ENCODE peak calls at places on chromosomes 11 and 22, in ten cellular contexts. W is tibial nerve, E is thyroid gland, S is adrenal gland, P is IMR-90, D is transverse colon, T is A549, Z is prostate gland, K is ovary, M is body of pancreas. V is an unnamed sample.

GRCh38 chr11:124194696-124195418 is 11.7 kb downstream of the OR10D3 start:
- DNase-seq in Z (no peak), W (no peak), M (peak), S (peak), K (no peak), P (peak), E (peak), T (peak), D (peak), V (no peak)

GRCh38 chr11:95231881-95232605 is 1.0 kb upstream of the SESN3 start:
- DNase-seq in W (peak), D (peak), M (peak), P (no peak), S (peak), Z (peak), K (peak), T (no peak), E (peak), V (peak)

GRCh38 chr22:16603448-16603768 is 10.8 kb upstream of the CCT8L2 start:
- DNase-seq in Z (no peak), D (no peak), S (no peak), W (no peak), P (no peak), M (no peak), T (no peak), K (no peak), E (no peak), V (no peak)

GRCh38 chr11:75264356-75264755 is 23.8 kb downstream of the TPBGL start:
- DNase-seq in P (no peak), S (no peak), D (peak), T (no peak), E (no peak), Z (no peak), K (no peak), W (no peak), M (no peak), V (peak)

GRCh38 chr22:17103351-17103750 is 17.8 kb downstream of the TMEM121B start:
- DNase-seq in Z (no peak), S (no peak), E (no peak), W (no peak), T (no peak), P (no peak), D (no peak), K (no peak), M (no peak), V (peak)

GRCh38 chr22:17871726-17872458 is 97.6 kb upstream of the BID start:
- DNase-seq in E (no peak), K (no peak), S (no peak), M (no peak), Z (no peak), W (no peak), D (no peak), P (no peak), T (no peak), V (peak)

GRCh38 chr11:124900464-124900863 is 2.8 kb upstream of the ROBO4 start:
- DNase-seq in M (no peak), E (peak), K (peak), W (no peak), S (no peak), Z (no peak), D (no peak), P (peak), T (peak), V (no peak)

GRCh38 chr11:127451852-127452251 is 451.3 kb upstream of the KIRREL3 start:
- DNase-seq in P (no peak), Z (no peak), D (no peak), K (peak), W (no peak), T (no peak), M (no peak), E (no peak), S (no peak), V (no peak)

GRCh38 chr11:125423247-125423849 is 72.7 kb downstream of the FEZ1 start:
- DNase-seq in P (no peak), S (no peak), K (no peak), Z (no peak), E (no peak), M (no peak), W (no peak), D (no peak), T (no peak), V (peak)

GRCh38 chr11:15841898-15842297 is 514.4 kb downstream of the SOX6 start:
- DNase-seq in Z (no peak), M (no peak), S (no peak), T (no peak), W (no peak), D (peak), K (no peak), E (peak), P (no peak), V (no peak)

GRCh38 chr11:82315093-82315492 is 418.6 kb downstream of the FAM181B start:
- DNase-seq in P (no peak), E (no peak), S (peak), Z (no peak), D (peak), W (no peak), M (peak), K (peak), T (peak), V (no peak)

GRCh38 chr11:44607987-44608386 is 42.5 kb downstream of the CD82 start:
- DNase-seq in D (no peak), M (no peak), K (no peak), P (peak), E (no peak), T (no peak), S (no peak), W (no peak), Z (peak), V (no peak)

DNA sequence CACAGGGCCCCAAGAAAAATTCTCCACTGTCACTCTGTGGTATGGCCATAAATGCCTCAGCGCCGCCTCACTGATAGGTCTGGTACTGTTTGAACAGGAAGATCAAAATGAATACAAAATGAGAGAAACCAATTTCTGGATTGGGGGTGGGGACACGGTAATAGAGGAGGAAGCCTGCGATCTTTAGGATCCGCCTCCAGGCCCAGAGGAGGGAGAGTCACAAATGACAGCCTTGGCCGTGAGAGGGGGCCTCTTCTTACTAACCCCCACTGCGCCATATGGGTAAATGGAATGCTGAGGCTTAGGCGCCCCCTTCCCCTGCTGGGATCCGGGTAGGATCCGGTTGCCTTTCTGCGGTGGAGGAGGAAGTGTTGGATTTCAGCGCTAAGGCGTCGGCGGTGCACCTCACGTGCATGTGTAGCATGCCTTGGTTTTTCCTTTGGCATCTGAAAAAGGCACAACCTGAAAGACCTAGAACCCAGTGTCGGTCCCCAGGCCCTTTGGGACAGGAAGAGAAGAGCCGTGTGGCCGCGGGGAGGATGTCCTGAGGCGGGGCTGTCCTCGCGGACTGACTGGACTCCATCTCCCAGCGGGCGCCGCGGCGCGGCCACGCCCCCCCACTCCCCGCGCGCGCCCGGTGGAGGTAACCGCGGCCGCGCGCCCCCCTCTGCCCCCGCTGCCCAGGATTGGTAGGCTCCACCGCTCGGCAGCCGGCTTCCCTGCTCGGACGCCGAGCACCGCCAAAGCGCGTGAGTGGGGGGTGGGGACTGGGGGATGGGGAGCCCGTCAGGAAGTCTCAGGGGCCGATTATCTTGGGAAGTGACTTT is 718 bp upstream of the MADD start:
- DNase-seq in Z (peak), P (peak), K (peak), W (peak), M (peak), D (peak), E (peak), S (peak), T (peak), V (peak)
- TF ChIP-seq POLR2A in Z (no peak), P (no peak), K (peak), W (no peak), M (peak), D (peak), E (no peak), S (no peak), T (peak), V (no peak)

GRCh38 chr11:68424981-68425865 is 35.3 kb upstream of the PPP6R3 start:
- DNase-seq in W (no peak), Z (no peak), S (no peak), T (no peak), E (no peak), M (no peak), D (no peak), K (no peak), P (no peak), V (no peak)
- TF ChIP-seq CTCF in W (no peak), Z (no peak), S (no peak), T (no peak), E (no peak), M (no peak), D (no peak), K (no peak), P (no peak), V (no peak)

DNA sequence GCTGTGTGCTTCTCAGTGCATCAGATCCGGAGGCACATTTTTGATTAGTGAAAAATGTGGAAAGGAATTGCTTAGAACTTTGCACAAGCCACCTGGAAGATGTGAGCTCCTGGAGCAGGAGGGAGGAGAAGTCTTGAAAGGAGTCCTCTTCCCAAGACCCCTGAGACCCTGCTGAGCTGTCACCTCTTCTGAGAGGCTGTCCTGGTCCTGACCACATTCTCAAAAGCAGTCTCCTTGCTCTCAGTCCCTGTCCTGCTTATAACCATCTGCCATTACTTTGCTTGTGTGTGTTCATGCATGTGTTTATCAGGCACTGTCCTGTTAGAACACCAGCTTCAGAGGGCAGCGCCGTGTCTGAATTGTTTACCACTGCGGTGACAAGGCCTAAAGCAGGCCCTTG is 86.5 kb downstream of the BCR start:
- DNase-seq in M (no peak), T (no peak), D (no peak), K (no peak), E (no peak), Z (no peak), W (no peak), S (no peak), P (no peak), V (no peak)
- H3K27ac ChIP-seq in M (no peak), T (no peak), D (no peak), K (no peak), E (no peak), Z (no peak), W (no peak), S (no peak), P (no peak), V (no peak)

GRCh38 chr11:33256808-33257159 is 397 bp upstream of the HIPK3 start:
- DNase-seq in Z (no peak), S (no peak), P (no peak), M (no peak), T (no peak), D (no peak), E (no peak), W (no peak), K (no peak), V (no peak)
- TF ChIP-seq POLR2A in Z (no peak), S (no peak), P (no peak), M (no peak), T (no peak), D (no peak), E (no peak), W (no peak), K (no peak), V (no peak)

DNA sequence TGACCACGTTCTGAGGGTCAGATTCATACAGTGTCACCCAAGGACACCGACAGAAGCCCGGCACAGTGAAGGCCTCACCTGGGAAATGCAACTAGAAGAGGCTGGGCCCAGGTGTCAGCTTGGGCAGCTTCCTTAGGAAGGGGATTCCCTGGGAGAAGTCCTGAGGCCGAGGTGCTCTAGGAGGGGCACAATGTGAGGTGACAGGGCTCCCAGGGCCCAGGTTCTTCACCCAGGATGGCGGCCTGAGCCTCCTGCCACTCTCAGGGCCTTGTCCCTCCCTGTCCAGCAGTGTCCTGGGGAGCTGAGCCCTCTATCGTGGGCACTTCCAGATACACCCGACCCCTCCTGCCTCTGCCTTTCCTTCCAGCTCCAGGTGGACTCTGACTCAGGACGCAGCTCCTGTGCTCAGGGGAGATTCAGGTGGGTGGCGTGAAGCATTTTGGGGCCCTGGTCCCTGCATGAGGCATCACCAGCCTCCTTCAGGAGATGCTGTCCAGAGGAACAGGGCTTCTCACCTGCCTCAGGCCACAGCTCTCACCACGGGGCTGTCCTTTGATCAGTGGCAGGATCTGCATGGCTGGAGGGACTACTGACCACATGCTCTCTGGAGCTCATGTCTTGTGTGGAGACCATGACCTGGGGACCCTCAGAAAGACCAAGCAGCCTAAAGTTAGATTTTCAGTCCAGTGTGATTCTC is 58.6 kb downstream of the GGTLC2 start:
- DNase-seq in K (no peak), E (no peak), D (no peak), S (no peak), W (no peak), P (no peak), M (no peak), Z (no peak), T (no peak), V (no peak)
- TF ChIP-seq CTCF in K (no peak), E (no peak), D (no peak), S (no peak), W (no peak), P (no peak), M (no peak), Z (no peak), T (no peak), V (no peak)

GRCh38 chr11:66847461-66848232 is 4.4 kb downstream of the RCE1 start:
- DNase-seq in K (peak), M (no peak), W (no peak), S (peak), D (no peak), E (no peak), P (no peak), Z (no peak), T (no peak), V (peak)
- H3K27ac ChIP-seq in K (no peak), M (no peak), W (no peak), S (no peak), D (no peak), E (no peak), P (no peak), Z (no peak), T (no peak), V (no peak)

GRCh38 chr22:29260601-29261315 is 7.0 kb downstream of the RHBDD3 start:
- DNase-seq in Z (no peak), K (no peak), P (no peak), D (no peak), S (no peak), W (no peak), T (no peak), M (no peak), E (no peak), V (peak)
- TF ChIP-seq POLR2A in Z (no peak), K (no peak), P (no peak), D (no peak), S (no peak), W (no peak), T (no peak), M (no peak), E (no peak), V (no peak)

GRCh38 chr11:86453290-86454030 is 78.8 kb downstream of the CCDC81 start:
- DNase-seq in K (no peak), W (no peak), Z (no peak), P (no peak), T (no peak), M (no peak), S (no peak), D (no peak), E (no peak), V (no peak)
- TF ChIP-seq CTCF in K (no peak), W (no peak), Z (no peak), P (no peak), T (no peak), M (no peak), S (no peak), D (no peak), E (no peak), V (no peak)

GRCh38 chr22:42906605-42907338 is 49.7 kb upstream of the ARFGAP3 start:
- DNase-seq in T (no peak), M (no peak), D (no peak), W (peak), E (peak), Z (no peak), K (peak), S (no peak), P (peak), V (no peak)
- H3K27ac ChIP-seq in T (no peak), M (peak), D (peak), W (no peak), E (no peak), Z (peak), K (peak), S (no peak), P (peak), V (no peak)